ENCODE peak calls at places on chromosome 5, in ten cellular contexts. J is ACHN, U is midbrain, E is suprapubic skin, Y is tibial nerve, B is Ammon's horn, L is dermis blood vessel endothelial cell, K is GM04504, N is HT1080, D is colonic mucosa. Q is an unnamed sample.

GRCh38 chr5:44099643-44100042 is 289.6 kb downstream of the FGF10 start:
- DNase-seq in Y (no peak), B (no peak), E (no peak), J (no peak), U (no peak), K (no peak), D (no peak), N (no peak), L (no peak), Q (no peak)

GRCh38 chr5:2574155-2574554 is 177.3 kb downstream of the IRX2 start:
- DNase-seq in E (no peak), K (no peak), Y (no peak), D (no peak), N (no peak), L (no peak), U (no peak), J (no peak), B (no peak), Q (no peak)

GRCh38 chr5:45533692-45534091 is 162.5 kb downstream of the HCN1 start:
- DNase-seq in U (no peak), L (no peak), K (no peak), J (no peak), B (no peak), E (no peak), Y (no peak), D (no peak), N (no peak), Q (no peak)

GRCh38 chr5:118791986-118792734 is 196.2 kb downstream of the DTWD2 start:
- DNase-seq in J (peak; percentile 66), N (peak; percentile 73), D (peak; percentile 24), U (peak; percentile 72), B (peak; percentile 88), L (peak; percentile 69), E (no peak), K (peak; percentile 43), Y (peak; percentile 62), Q (peak; percentile 22)

GRCh38 chr5:1209896-1210776 is 8.7 kb downstream of the SLC6A19 start:
- DNase-seq in D (no peak), N (no peak), Y (no peak), L (no peak), E (no peak), K (no peak), U (no peak), B (no peak), J (no peak), Q (no peak)

GRCh38 chr5:41148448-41148847 is 64.9 kb downstream of the C6 start:
- DNase-seq in J (no peak), N (no peak), B (no peak), U (no peak), E (no peak), K (no peak), D (no peak), Y (no peak), L (no peak), Q (no peak)

GRCh38 chr5:27240791-27241190 is 202.4 kb upstream of the CDH9 start:
- DNase-seq in D (no peak), K (no peak), Y (no peak), U (no peak), L (no peak), B (no peak), J (no peak), E (no peak), N (no peak), Q (no peak)

GRCh38 chr5:15690611-15691010 is 190.6 kb downstream of the FBXL7 start:
- DNase-seq in D (no peak), U (peak; percentile 14), K (peak; percentile 41), N (no peak), J (no peak), L (no peak), B (peak; percentile 16), E (no peak), Y (no peak), Q (no peak)

GRCh38 chr5:78905084-78905938 is 79.8 kb downstream of the ARSB start:
- DNase-seq in U (no peak), D (no peak), K (no peak), J (no peak), Y (no peak), L (no peak), N (no peak), B (no peak), E (no peak), Q (no peak)

GRCh38 chr5:176658007-176658599 is 10.8 kb downstream of the TSPAN17 start:
- DNase-seq in D (peak; percentile 65), E (no peak), B (peak; percentile 89), K (peak; percentile 33), N (peak; percentile 71), L (peak; percentile 80), Y (peak; percentile 78), J (peak; percentile 71), U (peak; percentile 74), Q (no peak)

GRCh38 chr5:38922199-38922598 is 76.4 kb downstream of the OSMR start:
- DNase-seq in J (peak; percentile 43), U (peak; percentile 20), Y (peak; percentile 45), D (peak; percentile 25), K (no peak), E (no peak), B (peak; percentile 73), L (peak; percentile 81), N (peak; percentile 52), Q (no peak)

GRCh38 chr5:151274666-151275065 is 21.7 kb downstream of the GM2A start:
- DNase-seq in J (no peak), Y (no peak), K (no peak), U (no peak), B (no peak), E (no peak), D (no peak), L (no peak), N (no peak), Q (no peak)

GRCh38 chr5:94745786-94746730 is 127.6 kb downstream of the SLF1 start:
- DNase-seq in B (no peak), U (no peak), Y (no peak), K (no peak), N (peak; percentile 32), D (no peak), E (no peak), L (peak; percentile 82), J (no peak), Q (no peak)

GRCh38 chr5:5105531-5105930 is 34.6 kb upstream of the ADAMTS16 start:
- DNase-seq in E (no peak), N (peak; percentile 45), L (no peak), D (no peak), Y (no peak), J (no peak), B (no peak), K (no peak), U (no peak), Q (no peak)

GRCh38 chr5:142617416-142617815 is 68.5 kb downstream of the FGF1 start:
- DNase-seq in L (no peak), U (no peak), D (no peak), K (no peak), E (no peak), N (no peak), B (no peak), J (no peak), Y (no peak), Q (no peak)

GRCh38 chr5:57277085-57277484 is 103.2 kb downstream of the GPBP1 start:
- DNase-seq in L (peak; percentile 60), Y (no peak), U (peak; percentile 1), D (no peak), J (peak; percentile 37), K (no peak), B (no peak), N (no peak), E (no peak), Q (no peak)

GRCh38 chr5:172659909-172660628 is 19.0 kb downstream of the NEURL1B start:
- DNase-seq in D (peak; percentile 92), E (no peak), Y (peak; percentile 60), L (peak; percentile 24), N (peak; percentile 60), B (peak; percentile 88), K (peak; percentile 70), J (no peak), U (peak; percentile 78), Q (peak; percentile 61)

GRCh38 chr5:68409259-68409658 is 193.7 kb downstream of the PIK3R1 start:
- DNase-seq in D (no peak), L (no peak), E (no peak), J (peak; percentile 11), Y (no peak), K (no peak), N (peak; percentile 61), U (no peak), B (no peak), Q (no peak)

GRCh38 chr5:35229076-35230042 is 928 bp downstream of the PRLR start:
- DNase-seq in D (peak; percentile 73), E (no peak), U (no peak), L (no peak), K (no peak), B (no peak), N (peak; percentile 14), Y (no peak), J (peak; percentile 9), Q (no peak)

GRCh38 chr5:96821260-96821916 is 13.6 kb upstream of the ERAP1 start:
- DNase-seq in Y (no peak), L (peak; percentile 35), E (no peak), N (peak; percentile 47), K (no peak), U (no peak), D (no peak), B (no peak), J (peak; percentile 10), Q (no peak)

GRCh38 chr5:411728-412127 is 31.2 kb upstream of the EXOC3 start:
- DNase-seq in Y (no peak), N (no peak), J (no peak), E (peak; percentile 46), D (no peak), U (no peak), B (no peak), K (no peak), L (no peak), Q (no peak)

GRCh38 chr5:2300421-2300820 is 417.7 kb upstream of the IRX4 start:
- DNase-seq in D (no peak), U (no peak), Y (no peak), E (no peak), N (no peak), K (no peak), L (no peak), B (no peak), J (no peak), Q (no peak)

GRCh38 chr5:66436721-66437120 is 159.5 kb upstream of the MAST4 start:
- DNase-seq in B (no peak), K (no peak), N (peak; percentile 15), L (peak; percentile 13), D (no peak), J (peak; percentile 3), U (no peak), E (no peak), Y (no peak), Q (no peak)

GRCh38 chr5:172173771-172174170 is 14.3 kb downstream of the STK10 start:
- DNase-seq in Y (no peak), J (no peak), N (peak; percentile 89), B (no peak), E (no peak), K (no peak), L (no peak), D (no peak), U (no peak), Q (no peak)

GRCh38 chr5:111829701-111830100 is 72.7 kb upstream of the NREP start:
- DNase-seq in D (no peak), K (peak; percentile 69), U (no peak), Y (no peak), B (no peak), N (peak; percentile 61), L (no peak), J (no peak), E (no peak), Q (peak; percentile 83)

GRCh38 chr5:42848545-42848944 is 36.9 kb upstream of the SELENOP start:
- DNase-seq in E (no peak), U (no peak), K (no peak), N (no peak), B (no peak), J (no peak), Y (no peak), L (no peak), D (no peak), Q (no peak)

Q was measured in GM04503.